ENCODE peak calls at places on chromosome 14, in four cellular contexts. K, A, T and B are unnamed samples.

GRCh38 chr14:89303452-89304435 is 113.3 kb downstream of the FOXN3 start:
- DNase-seq in K (no peak), A (no peak), T (no peak), B (peak; percentile 12)

GRCh38 chr14:104690266-104690711 is 871 bp downstream of the INF2 start:
- DNase-seq in K (no peak), A (no peak), T (no peak), B (no peak)

GRCh38 chr14:69610020-69610858 is 1.2 kb upstream of the SUSD6 start:
- DNase-seq in K (no peak), A (no peak), T (no peak), B (no peak)

GRCh38 chr14:42918615-42919014 is 1311.9 kb downstream of the LRFN5 start:
- DNase-seq in K (no peak), A (no peak), T (no peak), B (no peak)

GRCh38 chr14:76891436-76891835 is 65.2 kb downstream of the LRRC74A start:
- DNase-seq in K (no peak), A (no peak), T (no peak), B (no peak)

GRCh38 chr14:51564460-51564859 is 87.2 kb upstream of the FRMD6 start:
- DNase-seq in K (no peak), A (no peak), T (no peak), B (no peak)

GRCh38 chr14:51697848-51698247 is 46.1 kb downstream of the FRMD6 start:
- DNase-seq in K (no peak), A (no peak), T (no peak), B (no peak)

GRCh38 chr14:59438148-59438766 is 26.9 kb downstream of the GPR135 start:
- DNase-seq in K (no peak), A (no peak), T (no peak), B (no peak)

DNA sequence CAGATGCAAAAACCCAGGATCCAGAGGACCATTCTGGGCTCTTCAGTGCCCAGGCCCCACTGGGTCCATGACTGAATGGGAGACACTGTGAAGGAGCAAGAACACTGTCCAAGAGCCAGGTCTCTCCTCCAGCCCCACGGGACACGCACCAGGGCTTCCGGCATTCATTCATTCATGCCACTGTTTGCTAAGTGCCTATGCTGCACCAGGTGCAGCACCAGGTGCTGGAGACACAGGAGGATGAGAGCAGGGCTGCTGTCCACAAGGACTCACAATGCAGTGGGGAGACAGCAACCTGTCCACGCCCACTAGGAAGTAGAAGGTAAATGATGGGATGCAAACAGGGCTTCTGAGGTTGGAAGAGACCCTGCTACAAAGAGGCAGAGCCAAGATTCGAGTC is 20.4 kb downstream of the CLMN start:
- DNase-seq in K (no peak), A (no peak), T (no peak), B (no peak)
- H3K4me2 ChIP-seq in K (no peak overlapping the region), A (no peak overlapping the region), T (no peak overlapping the region), B (no peak overlapping the region)

GRCh38 chr14:35385042-35385839 is 19.3 kb downstream of the NFKBIA start:
- DNase-seq in K (no peak), A (no peak), T (peak; percentile 57), B (peak; percentile 85)
- TF ChIP-seq JUND in K (no peak), A (no peak), T (no peak), B (no peak)

GRCh38 chr14:93787465-93788306 is 599 bp downstream of the PRIMA1 start:
- DNase-seq in K (no peak), A (no peak), T (no peak), B (no peak)
- H3K4me2 ChIP-seq in K (peak overlapping the region; percentile 81), A (peak overlapping the region; percentile 97), T (no peak overlapping the region), B (peak overlapping the region; percentile 94)

GRCh38 chr14:64676410-64677008 is 27.7 kb upstream of the PLEKHG3 start:
- DNase-seq in K (no peak), A (no peak), T (no peak), B (no peak)
- TF ChIP-seq JUND in K (no peak), A (no peak), T (no peak), B (no peak)